ENCODE peak calls at places on chromosomes 13 and 19, in seven cellular contexts. X is stomach, S is IMR-90, N is right lobe of liver, M is transverse colon, Z is breast epithelium, A is body of pancreas. U is an unnamed sample.
A peak's percentile ranks its signal among the peaks of the same experiment; 100 is the strongest.

GRCh38 chr13:100630564-100630963 is 42.0 kb upstream of the GGACT start:
- DNase-seq in X (no peak), S (no peak), N (no peak), M (no peak), Z (no peak), A (no peak), U (no peak)

GRCh38 chr13:57627663-57628062 is 3.9 kb upstream of the PCDH17 start:
- DNase-seq in X (no peak), S (peak; percentile 2), N (no peak), M (no peak), Z (no peak), A (no peak), U (no peak)

GRCh38 chr19:18737954-18738351 is 53.2 kb downstream of the COMP start:
- DNase-seq in X (peak; percentile 57), S (no peak), N (no peak), M (no peak), Z (no peak), A (peak; percentile 79), U (no peak)

GRCh38 chr19:40594251-40594650 is 6.9 kb upstream of the LTBP4 start:
- DNase-seq in X (no peak), S (no peak), N (no peak), M (no peak), Z (no peak), A (no peak), U (no peak)

GRCh38 chr19:4622695-4623421 is 16.5 kb upstream of the TNFAIP8L1 start:
- DNase-seq in X (no peak), S (no peak), N (no peak), M (no peak), Z (no peak), A (no peak), U (no peak)

GRCh38 chr13:110055089-110055488 is 251.9 kb downstream of the COL4A1 start:
- DNase-seq in X (no peak), S (peak; percentile 18), N (no peak), M (no peak), Z (no peak), A (no peak), U (no peak)

GRCh38 chr13:42146359-42146758 is 97.9 kb downstream of the DGKH start:
- DNase-seq in X (no peak), S (no peak), N (no peak), M (no peak), Z (no peak), A (no peak), U (no peak)

GRCh38 chr19:2770055-2771013 is 12.7 kb downstream of the SGTA start:
- DNase-seq in X (no peak), S (peak; percentile 47), N (no peak), M (peak; percentile 51), Z (peak; percentile 35), A (no peak), U (no peak)

GRCh38 chr13:51849145-51850101 is 4.4 kb upstream of the TMEM272 start:
- DNase-seq in X (no peak), S (peak; percentile 30), N (no peak), M (no peak), Z (no peak), A (peak; percentile 30), U (no peak)

GRCh38 chr13:40518481-40518882 is 148.0 kb downstream of the FOXO1 start:
- DNase-seq in X (peak; percentile 44), S (no peak), N (peak; percentile 52), M (no peak), Z (no peak), A (peak; percentile 74), U (no peak)

GRCh38 chr13:24905242-24905641 is 141.3 kb downstream of the RNF17 start:
- DNase-seq in X (no peak), S (peak; percentile 36), N (no peak), M (no peak), Z (no peak), A (no peak), U (no peak)

GRCh38 chr19:50724522-50725217 is 1.5 kb downstream of the CLEC11A start:
- DNase-seq in X (peak; percentile 95), S (peak; percentile 99), N (peak; percentile 98), M (peak; percentile 98), Z (peak; percentile 99), A (peak; percentile 100), U (peak; percentile 98)
- TF ChIP-seq POLR2A in X (no peak), S (peak; percentile 29), N (peak; percentile 69), M (peak; percentile 22), Z (no peak), A (peak; percentile 74), U (peak; percentile 60)

GRCh38 chr13:44410328-44410859 is 36.8 kb downstream of the SERP2 start:
- DNase-seq in X (peak; percentile 58), S (no peak), N (no peak), M (peak; percentile 40), Z (no peak), A (peak; percentile 19), U (no peak)
- TF ChIP-seq CTCF in X (no peak), S (no peak), N (no peak), M (no peak), Z (no peak), A (no peak), U (no peak)

GRCh38 chr13:99498304-99499161 is 2.7 kb upstream of the TM9SF2 start:
- DNase-seq in X (peak; percentile 98), S (peak; percentile 95), N (peak; percentile 98), M (peak; percentile 99), Z (peak; percentile 98), A (peak; percentile 100), U (peak; percentile 93)

GRCh38 chr13:99501952-99502310 is 659 bp downstream of the TM9SF2 start:
- DNase-seq in X (peak; percentile 30), S (peak; percentile 31), N (peak; percentile 33), M (peak; percentile 43), Z (no peak), A (peak; percentile 45), U (no peak)

GRCh38 chr13:99501135-99501951 is at the start of gene TM9SF2:
- DNase-seq in X (peak; percentile 98), S (peak; percentile 97), N (peak; percentile 95), M (peak; percentile 99), Z (peak; percentile 95), A (peak; percentile 96), U (peak; percentile 95)

GRCh38 chr13:99496322-99497142 is 4.7 kb upstream of the TM9SF2 start:
- DNase-seq in X (peak; percentile 81), S (peak; percentile 15), N (peak; percentile 52), M (peak; percentile 76), Z (peak; percentile 42), A (peak; percentile 32), U (peak; percentile 70)

DNA sequence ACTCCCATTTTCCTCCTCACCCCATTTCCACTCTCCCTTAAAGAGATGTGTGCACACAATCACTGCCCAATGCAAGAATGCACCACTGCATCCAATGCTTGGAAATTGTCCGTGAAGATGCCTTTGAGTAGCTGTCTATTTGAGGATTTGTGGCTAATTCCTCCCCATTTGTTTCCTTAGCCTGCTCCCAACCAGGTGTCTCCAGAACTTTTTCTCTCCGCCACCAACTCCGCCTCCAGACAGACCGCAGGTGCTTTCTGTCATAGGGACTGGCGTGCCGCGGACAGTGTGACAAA is 485 bp upstream of the TM9SF2 start:
- DNase-seq in X (no peak), S (no peak), N (no peak), M (no peak), Z (no peak), A (no peak), U (no peak)
- H3K4me1 ChIP-seq in X (peaks cover 42% of the 10 kb centered on the region), S (peaks cover 7% of the 10 kb centered on the region), N (peaks cover 32% of the 10 kb centered on the region), M (peaks cover 40% of the 10 kb centered on the region), Z (no peaks in the 10 kb centered on the region), A (peaks cover 55% of the 10 kb centered on the region), U (peaks cover 26% of the 10 kb centered on the region)

GRCh38 chr13:26051231-26052135 is at the start of gene SHISA2:
- DNase-seq in X (peak; percentile 45), S (peak; percentile 31), N (no peak), M (no peak), Z (no peak), A (peak; percentile 68), U (no peak)
- TF ChIP-seq POLR2A in X (no peak), S (no peak), N (no peak), M (peak; percentile 15), Z (no peak), A (peak; percentile 65), U (peak; percentile 69)

GRCh38 chr19:44072543-44073401 is 813 bp downstream of the ZNF284 start:
- DNase-seq in X (no peak), S (no peak), N (no peak), M (no peak), Z (no peak), A (no peak), U (no peak)
- TF ChIP-seq CTCF in X (no peak), S (peak; percentile 14), N (no peak), M (no peak), Z (no peak), A (no peak), U (no peak)

GRCh38 chr19:16612631-16613030 is 15.4 kb downstream of the MED26 start:
- DNase-seq in X (no peak), S (no peak), N (no peak), M (no peak), Z (no peak), A (no peak), U (no peak)
- H3K4me1 ChIP-seq in X (peaks cover 26% of the 10 kb centered on the region), S (peaks cover 7% of the 10 kb centered on the region), N (peaks cover 32% of the 10 kb centered on the region), M (peaks cover 19% of the 10 kb centered on the region), Z (no peaks in the 10 kb centered on the region), A (peaks cover 61% of the 10 kb centered on the region), U (peaks cover 38% of the 10 kb centered on the region)

GRCh38 chr19:12289790-12290065 is 5.0 kb downstream of the ZNF44 start:
- DNase-seq in X (no peak), S (no peak), N (no peak), M (no peak), Z (no peak), A (no peak), U (no peak)

GRCh38 chr19:12295191-12295590 is 508 bp upstream of the ZNF44 start:
- DNase-seq in X (no peak), S (no peak), N (no peak), M (no peak), Z (no peak), A (no peak), U (no peak)

GRCh38 chr19:12294308-12295158 is at the start of gene ZNF44:
- DNase-seq in X (peak; percentile 99), S (peak; percentile 91), N (peak; percentile 97), M (peak; percentile 99), Z (peak; percentile 98), A (peak; percentile 99), U (peak; percentile 98)

GRCh38 chr19:12293771-12294307 is 844 bp downstream of the ZNF44 start:
- DNase-seq in X (peak; percentile 92), S (peak; percentile 46), N (peak; percentile 92), M (peak; percentile 92), Z (peak; percentile 46), A (peak; percentile 95), U (peak; percentile 44)
- TF ChIP-seq POLR2A in X (no peak), S (no peak), N (peak; percentile 51), M (peak; percentile 66), Z (no peak), A (peak; percentile 88), U (peak; percentile 23)

GRCh38 chr13:108508263-108508662 is 121.1 kb upstream of the MYO16 start:
- DNase-seq in X (no peak), S (peak; percentile 29), N (no peak), M (no peak), Z (no peak), A (no peak), U (no peak)
- TF ChIP-seq CTCF in X (no peak), S (peak; percentile 51), N (peak; percentile 64), M (no peak), Z (no peak), A (no peak), U (peak; percentile 19)

GRCh38 chr19:28727133-28727834 is 485.7 kb downstream of the UQCRFS1 start:
- DNase-seq in X (no peak), S (no peak), N (peak; percentile 26), M (no peak), Z (no peak), A (peak; percentile 52), U (no peak)
- H3K4me1 ChIP-seq in X (no peaks in the 10 kb centered on the region), S (no peaks in the 10 kb centered on the region), N (no peaks in the 10 kb centered on the region), M (peaks cover 5% of the 10 kb centered on the region), Z (no peaks in the 10 kb centered on the region), A (peaks cover 10% of the 10 kb centered on the region), U (no peaks in the 10 kb centered on the region)